ENCODE peak calls at places on chromosomes 13 and 19, in six cellular contexts. One of them, this sample, is unnamed.

GRCh38 chr13:91774397-91774796 is 376.0 kb downstream of the GPC5 start:
- DNase-seq in GM23338: peak
- DNase-seq in mesothelial cell of epicardium: no peak
- DNase-seq in body of pancreas: no peak
- DNase-seq in stomach: no peak
- DNase-seq in MM.1S: no peak
- DNase-seq in this sample: no peak

GRCh38 chr13:87122551-87122950 is 548.6 kb upstream of the SLITRK5 start:
- DNase-seq in GM23338: no peak
- DNase-seq in mesothelial cell of epicardium: no peak
- DNase-seq in body of pancreas: no peak
- DNase-seq in stomach: no peak
- DNase-seq in MM.1S: no peak
- DNase-seq in this sample: no peak

GRCh38 chr19:41957838-41958366 is 1.2 kb downstream of the RABAC1 start:
- DNase-seq in GM23338: peak
- DNase-seq in mesothelial cell of epicardium: no peak
- DNase-seq in body of pancreas: peak
- DNase-seq in stomach: peak
- DNase-seq in MM.1S: peak
- DNase-seq in this sample: peak

GRCh38 chr13:29855009-29855408 is 4.6 kb upstream of the UBL3 start:
- DNase-seq in GM23338: no peak
- DNase-seq in mesothelial cell of epicardium: no peak
- DNase-seq in body of pancreas: no peak
- DNase-seq in stomach: no peak
- DNase-seq in MM.1S: no peak
- DNase-seq in this sample: no peak

GRCh38 chr13:39954476-39954875 is 299.0 kb downstream of the COG6 start:
- DNase-seq in GM23338: no peak
- DNase-seq in mesothelial cell of epicardium: no peak
- DNase-seq in body of pancreas: no peak
- DNase-seq in stomach: no peak
- DNase-seq in MM.1S: no peak
- DNase-seq in this sample: no peak

GRCh38 chr19:58538257-58539168 is 5.4 kb upstream of the TRIM28 start:
- DNase-seq in GM23338: peak
- DNase-seq in mesothelial cell of epicardium: peak
- DNase-seq in body of pancreas: peak
- DNase-seq in stomach: peak
- DNase-seq in MM.1S: no peak
- DNase-seq in this sample: peak

GRCh38 chr13:71964491-71965108 is 97.6 kb upstream of the DACH1 start:
- DNase-seq in GM23338: no peak
- DNase-seq in mesothelial cell of epicardium: no peak
- DNase-seq in body of pancreas: no peak
- DNase-seq in stomach: no peak
- DNase-seq in MM.1S: peak
- DNase-seq in this sample: no peak

GRCh38 chr19:49856574-49857021 is 5.6 kb downstream of the PTOV1 start:
- DNase-seq in GM23338: no peak
- DNase-seq in mesothelial cell of epicardium: no peak
- DNase-seq in body of pancreas: no peak
- DNase-seq in stomach: no peak
- DNase-seq in MM.1S: no peak
- DNase-seq in this sample: no peak

GRCh38 chr19:15790096-15790495 is 2.6 kb downstream of the OR10H5 start:
- DNase-seq in GM23338: no peak
- DNase-seq in mesothelial cell of epicardium: no peak
- DNase-seq in body of pancreas: no peak
- DNase-seq in stomach: no peak
- DNase-seq in MM.1S: no peak
- DNase-seq in this sample: no peak

GRCh38 chr19:40797166-40797962 is 1.6 kb upstream of the EGLN2 start:
- DNase-seq in GM23338: no peak
- DNase-seq in mesothelial cell of epicardium: no peak
- DNase-seq in body of pancreas: no peak
- DNase-seq in stomach: no peak
- DNase-seq in MM.1S: no peak
- DNase-seq in this sample: no peak

GRCh38 chr19:34232566-34233481 is 21.5 kb upstream of the GARRE1 start:
- DNase-seq in GM23338: no peak
- DNase-seq in mesothelial cell of epicardium: no peak
- DNase-seq in body of pancreas: peak
- DNase-seq in stomach: no peak
- DNase-seq in MM.1S: no peak
- DNase-seq in this sample: no peak

GRCh38 chr19:55678121-55678671 is 3.2 kb downstream of the EPN1 start:
- DNase-seq in GM23338: no peak
- DNase-seq in mesothelial cell of epicardium: no peak
- DNase-seq in body of pancreas: no peak
- DNase-seq in stomach: peak
- DNase-seq in MM.1S: peak
- DNase-seq in this sample: no peak

GRCh38 chr13:112968910-112969691 is at the start of gene MCF2L:
- DNase-seq in GM23338: peak
- DNase-seq in mesothelial cell of epicardium: no peak
- DNase-seq in body of pancreas: peak
- DNase-seq in stomach: peak
- DNase-seq in MM.1S: no peak
- DNase-seq in this sample: peak

GRCh38 chr13:78193853-78194252 is 275.2 kb upstream of the EDNRB start:
- DNase-seq in GM23338: no peak
- DNase-seq in mesothelial cell of epicardium: no peak
- DNase-seq in body of pancreas: no peak
- DNase-seq in stomach: no peak
- DNase-seq in MM.1S: no peak
- DNase-seq in this sample: no peak

GRCh38 chr19:12792853-12793289 is 1.6 kb downstream of the JUNB start:
- DNase-seq in GM23338: no peak
- DNase-seq in mesothelial cell of epicardium: no peak
- DNase-seq in body of pancreas: no peak
- DNase-seq in stomach: no peak
- DNase-seq in MM.1S: no peak
- DNase-seq in this sample: no peak

GRCh38 chr19:12796146-12797071 is 5.1 kb downstream of the JUNB start:
- DNase-seq in GM23338: peak
- DNase-seq in mesothelial cell of epicardium: no peak
- DNase-seq in body of pancreas: peak
- DNase-seq in stomach: peak
- DNase-seq in MM.1S: peak
- DNase-seq in this sample: peak

GRCh38 chr19:12793290-12794195 is 2.3 kb downstream of the JUNB start:
- DNase-seq in GM23338: peak
- DNase-seq in mesothelial cell of epicardium: peak
- DNase-seq in body of pancreas: peak
- DNase-seq in stomach: peak
- DNase-seq in MM.1S: peak
- DNase-seq in this sample: peak

GRCh38 chr19:12794936-12795335 is 3.6 kb downstream of the JUNB start:
- DNase-seq in GM23338: no peak
- DNase-seq in mesothelial cell of epicardium: no peak
- DNase-seq in body of pancreas: no peak
- DNase-seq in stomach: no peak
- DNase-seq in MM.1S: no peak
- DNase-seq in this sample: no peak

GRCh38 chr19:12794196-12794921 is 3.1 kb downstream of the JUNB start:
- DNase-seq in GM23338: no peak
- DNase-seq in mesothelial cell of epicardium: no peak
- DNase-seq in body of pancreas: no peak
- DNase-seq in stomach: no peak
- DNase-seq in MM.1S: no peak
- DNase-seq in this sample: no peak
- TF ChIP-seq CTCF in GM23338: no peak
- TF ChIP-seq CTCF in mesothelial cell of epicardium: no peak
- TF ChIP-seq CTCF in body of pancreas: no peak
- TF ChIP-seq CTCF in stomach: no peak
- TF ChIP-seq CTCF in MM.1S: no peak
- TF ChIP-seq CTCF in this sample: no peak

DNA sequence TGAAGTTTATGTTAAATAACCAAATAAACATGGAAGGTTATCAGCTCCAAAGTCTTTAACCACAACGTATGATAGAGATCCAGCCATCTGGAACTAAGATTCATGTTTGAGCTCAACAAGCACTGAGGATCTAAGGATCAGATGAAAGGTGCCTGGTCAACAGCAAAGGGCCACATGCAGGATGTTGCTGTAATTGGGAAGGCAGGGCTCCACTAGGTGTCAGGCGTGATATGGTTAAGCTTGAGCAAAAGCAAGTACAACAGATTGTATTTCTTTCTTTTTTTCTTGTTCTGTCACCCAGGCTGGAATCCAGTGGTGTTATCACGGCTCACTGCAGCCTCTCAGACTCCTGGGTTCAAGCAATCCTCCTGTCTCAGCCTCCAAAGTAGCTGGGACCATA is 12.0 kb downstream of the EBPL start:
- DNase-seq in GM23338: no peak
- DNase-seq in mesothelial cell of epicardium: no peak
- DNase-seq in body of pancreas: no peak
- DNase-seq in stomach: peak
- DNase-seq in MM.1S: no peak
- DNase-seq in this sample: no peak
- TF ChIP-seq CTCF in GM23338: peak
- TF ChIP-seq CTCF in mesothelial cell of epicardium: no peak
- TF ChIP-seq CTCF in body of pancreas: no peak
- TF ChIP-seq CTCF in stomach: peak
- TF ChIP-seq CTCF in MM.1S: no peak
- TF ChIP-seq CTCF in this sample: no peak

DNA sequence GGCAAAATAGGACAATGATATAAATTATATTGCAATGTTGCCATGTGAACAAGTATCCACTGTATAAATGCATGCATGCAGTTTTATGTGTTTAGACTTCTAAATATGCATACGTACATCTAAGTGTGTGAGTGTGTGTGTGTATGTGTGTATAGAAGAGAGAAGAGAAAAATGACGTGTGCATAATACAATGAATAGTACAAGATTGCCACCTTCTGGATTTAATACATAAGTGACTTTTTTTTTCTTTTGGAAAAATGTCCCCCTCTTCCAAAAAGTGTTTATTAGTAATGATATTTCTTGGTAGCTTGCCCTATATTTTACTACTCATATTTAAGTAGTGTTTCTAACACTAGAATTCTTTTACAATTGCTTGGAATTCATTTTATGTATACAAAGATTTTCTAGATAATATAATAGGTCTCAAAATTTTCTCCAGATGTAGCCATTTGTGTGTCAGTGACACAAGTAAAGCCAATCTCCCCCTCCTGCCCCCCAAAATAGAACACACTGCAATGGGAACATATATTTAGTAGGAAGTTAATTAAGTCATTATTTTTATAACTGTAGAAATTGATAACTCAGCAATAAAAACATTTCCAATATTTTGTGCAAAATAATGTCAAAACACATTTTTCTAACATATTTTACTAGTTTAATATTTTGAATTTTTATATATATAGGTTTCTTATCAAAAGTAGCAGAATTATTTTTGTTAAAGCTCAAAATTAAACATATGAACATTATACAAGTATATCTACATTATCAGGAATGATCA is 783.3 kb upstream of the ATXN8OS start:
- DNase-seq in GM23338: peak
- DNase-seq in mesothelial cell of epicardium: no peak
- DNase-seq in body of pancreas: no peak
- DNase-seq in stomach: no peak
- DNase-seq in MM.1S: no peak
- DNase-seq in this sample: no peak
- TF ChIP-seq CTCF in GM23338: no peak
- TF ChIP-seq CTCF in mesothelial cell of epicardium: peak
- TF ChIP-seq CTCF in body of pancreas: no peak
- TF ChIP-seq CTCF in stomach: peak
- TF ChIP-seq CTCF in MM.1S: peak
- TF ChIP-seq CTCF in this sample: no peak

DNA sequence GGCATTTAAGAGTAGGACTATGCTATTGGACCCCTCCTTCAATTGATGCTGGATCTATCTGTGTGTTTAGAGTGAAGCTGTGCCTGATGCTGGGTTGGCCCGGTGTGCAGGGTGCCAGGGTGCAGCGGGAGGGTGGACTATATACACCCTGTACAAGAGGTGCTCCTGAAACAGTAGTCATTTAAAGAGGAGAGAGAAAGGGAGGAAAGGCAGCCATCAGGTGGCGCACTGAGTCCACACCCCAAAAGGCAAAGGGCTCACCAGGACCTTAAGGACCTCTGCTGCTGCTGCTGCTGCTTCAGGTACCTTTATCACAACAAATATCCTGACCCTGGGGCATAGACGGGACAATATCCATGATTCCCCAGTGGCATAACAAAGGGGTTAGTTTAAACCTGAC is 39.4 kb downstream of the ZNF136 start:
- DNase-seq in GM23338: peak
- DNase-seq in mesothelial cell of epicardium: no peak
- DNase-seq in body of pancreas: peak
- DNase-seq in stomach: peak
- DNase-seq in MM.1S: no peak
- DNase-seq in this sample: peak
- TF ChIP-seq CTCF in GM23338: peak
- TF ChIP-seq CTCF in mesothelial cell of epicardium: no peak
- TF ChIP-seq CTCF in body of pancreas: peak
- TF ChIP-seq CTCF in stomach: peak
- TF ChIP-seq CTCF in MM.1S: no peak
- TF ChIP-seq CTCF in this sample: no peak

GRCh38 chr19:54415208-54415900 is at the start of gene TTYH1:
- DNase-seq in GM23338: peak
- DNase-seq in mesothelial cell of epicardium: no peak
- DNase-seq in body of pancreas: no peak
- DNase-seq in stomach: no peak
- DNase-seq in MM.1S: no peak
- DNase-seq in this sample: peak
- TF ChIP-seq CTCF in GM23338: peak
- TF ChIP-seq CTCF in mesothelial cell of epicardium: peak
- TF ChIP-seq CTCF in body of pancreas: peak
- TF ChIP-seq CTCF in stomach: no peak
- TF ChIP-seq CTCF in MM.1S: no peak
- TF ChIP-seq CTCF in this sample: peak

GRCh38 chr13:45584816-45585215 is 30.7 kb downstream of the ERICH6B start:
- DNase-seq in GM23338: peak
- DNase-seq in mesothelial cell of epicardium: no peak
- DNase-seq in body of pancreas: no peak
- DNase-seq in stomach: no peak
- DNase-seq in MM.1S: no peak
- DNase-seq in this sample: no peak
- TF ChIP-seq CTCF in GM23338: peak
- TF ChIP-seq CTCF in mesothelial cell of epicardium: no peak
- TF ChIP-seq CTCF in body of pancreas: no peak
- TF ChIP-seq CTCF in stomach: no peak
- TF ChIP-seq CTCF in MM.1S: no peak
- TF ChIP-seq CTCF in this sample: no peak

DNA sequence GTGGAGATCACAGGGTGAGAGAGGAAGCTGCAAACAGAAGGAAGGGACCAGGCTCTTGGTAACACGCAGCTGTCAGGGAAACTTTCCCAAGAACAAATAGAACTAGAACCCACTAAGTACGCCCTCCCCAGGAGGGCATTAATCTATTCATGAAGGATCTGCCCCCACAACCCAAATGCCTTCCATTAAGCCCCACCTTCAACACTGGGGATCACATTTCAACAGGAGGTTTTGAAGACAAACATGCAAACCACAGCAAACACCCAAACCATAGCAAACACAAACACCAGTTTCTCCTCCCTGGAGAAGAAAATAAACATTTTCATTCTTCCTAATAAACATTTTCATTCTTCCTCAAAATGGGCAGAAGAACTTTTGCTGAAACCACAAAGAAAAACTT is 329.6 kb downstream of the EFNB2 start:
- DNase-seq in GM23338: peak
- DNase-seq in mesothelial cell of epicardium: no peak
- DNase-seq in body of pancreas: no peak
- DNase-seq in stomach: no peak
- DNase-seq in MM.1S: no peak
- DNase-seq in this sample: no peak
- TF ChIP-seq CTCF in GM23338: no peak
- TF ChIP-seq CTCF in mesothelial cell of epicardium: no peak
- TF ChIP-seq CTCF in body of pancreas: no peak
- TF ChIP-seq CTCF in stomach: no peak
- TF ChIP-seq CTCF in MM.1S: no peak
- TF ChIP-seq CTCF in this sample: no peak